ENCODE peak calls at places on chromosomes 6 and 20, in four cellular contexts. T, R, C and O are unnamed samples.

GRCh38 chr6:15536201-15536955 is 126.5 kb downstream of the DTNBP1 start:
- DNase-seq in T (no peak), R (no peak), C (no peak), O (no peak)

GRCh38 chr6:139765825-139766285 is 391.4 kb upstream of the CITED2 start:
- DNase-seq in T (peak), R (peak), C (no peak), O (no peak)

GRCh38 chr20:20366896-20367680 is 816 bp upstream of the INSM1 start:
- DNase-seq in T (no peak), R (no peak), C (no peak), O (no peak)

GRCh38 chr6:74170118-74170517 is 474.1 kb downstream of the CD109 start:
- DNase-seq in T (peak), R (no peak), C (no peak), O (no peak)

GRCh38 chr20:49675368-49676151 is 38.1 kb downstream of the B4GALT5 start:
- DNase-seq in T (no peak), R (peak), C (peak), O (peak)

GRCh38 chr20:51610761-51611624 is 68.5 kb upstream of the NFATC2 start:
- DNase-seq in T (no peak), R (no peak), C (no peak), O (no peak)

GRCh38 chr20:21157006-21157405 is 31.1 kb downstream of the KIZ start:
- DNase-seq in T (no peak), R (no peak), C (no peak), O (no peak)

GRCh38 chr6:53845290-53846073 is 50.7 kb downstream of the LRRC1 start:
- DNase-seq in T (no peak), R (no peak), C (no peak), O (no peak)

GRCh38 chr6:133553652-133554051 is 312.5 kb downstream of the EYA4 start:
- DNase-seq in T (peak), R (no peak), C (peak), O (no peak)

GRCh38 chr20:59566631-59567524 is 37.5 kb upstream of the PHACTR3 start:
- DNase-seq in T (no peak), R (no peak), C (no peak), O (no peak)

GRCh38 chr6:135465307-135465706 is 32.2 kb downstream of the AHI1 start:
- DNase-seq in T (no peak), R (no peak), C (no peak), O (no peak)

GRCh38 chr6:136526196-136526930 is 23.9 kb downstream of the MAP7 start:
- DNase-seq in T (peak), R (peak), C (no peak), O (no peak)

GRCh38 chr20:41095110-41095969 is 42.0 kb upstream of the PLCG1 start:
- DNase-seq in T (peak), R (peak), C (peak), O (no peak)

GRCh38 chr6:168239374-168239773 is 80.2 kb downstream of the DACT2 start:
- DNase-seq in T (no peak), R (no peak), C (no peak), O (no peak)

GRCh38 chr20:60055740-60056139 is 97.5 kb downstream of the CDH26 start:
- DNase-seq in T (no peak), R (no peak), C (no peak), O (peak)

GRCh38 chr6:17389274-17389847 is 4.0 kb upstream of the CAP2 start:
- DNase-seq in T (peak), R (no peak), C (no peak), O (no peak)

GRCh38 chr6:42901538-42901957 is 14.3 kb upstream of the PTCRA start:
- DNase-seq in T (peak), R (peak), C (peak), O (peak)

GRCh38 chr20:11195169-11195568 is 521.4 kb upstream of the JAG1 start:
- DNase-seq in T (no peak), R (no peak), C (no peak), O (no peak)

GRCh38 chr6:10309826-10310405 is 105.0 kb downstream of the TFAP2A start:
- DNase-seq in T (no peak), R (no peak), C (no peak), O (no peak)

GRCh38 chr20:1894471-1894950 is 696 bp upstream of the SIRPA start:
- DNase-seq in T (peak), R (peak), C (peak), O (no peak)

GRCh38 chr6:134725590-134725989 is 224.3 kb downstream of the ALDH8A1 start:
- DNase-seq in T (no peak), R (no peak), C (no peak), O (no peak)

GRCh38 chr6:16236009-16236501 is 2.3 kb upstream of the GMPR start:
- DNase-seq in T (no peak), R (no peak), C (no peak), O (no peak)

GRCh38 chr6:142218441-142218840 is 71.4 kb downstream of the VTA1 start:
- DNase-seq in T (peak), R (no peak), C (no peak), O (no peak)

GRCh38 chr6:124999105-124999764 is 37.0 kb downstream of the RNF217 start:
- DNase-seq in T (no peak), R (no peak), C (no peak), O (no peak)

DNA sequence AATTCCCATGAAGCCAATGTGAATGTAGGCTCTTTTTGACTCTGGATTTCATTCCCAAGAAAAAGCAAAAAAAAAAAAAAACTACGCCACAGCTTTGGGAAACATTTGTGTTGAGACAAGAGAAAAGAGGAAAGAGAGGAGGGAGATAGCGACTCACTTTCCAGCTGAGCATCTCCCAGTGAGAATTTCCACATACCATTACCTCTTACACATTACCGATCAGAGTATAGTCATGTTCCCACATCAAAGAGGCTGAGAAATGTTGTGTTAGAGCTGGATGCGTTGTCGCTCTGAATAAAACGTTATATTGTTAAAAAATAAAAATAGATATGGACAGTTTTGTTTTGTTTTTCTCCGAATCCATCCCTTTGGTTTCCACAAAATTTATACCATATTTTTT is 1019.3 kb upstream of the ADGRB3 start:
- DNase-seq in T (peak), R (no peak), C (no peak), O (no peak)
- TF ChIP-seq BHLHE40 in T (no peak), R (no peak), C (no peak), O (no peak)

DNA sequence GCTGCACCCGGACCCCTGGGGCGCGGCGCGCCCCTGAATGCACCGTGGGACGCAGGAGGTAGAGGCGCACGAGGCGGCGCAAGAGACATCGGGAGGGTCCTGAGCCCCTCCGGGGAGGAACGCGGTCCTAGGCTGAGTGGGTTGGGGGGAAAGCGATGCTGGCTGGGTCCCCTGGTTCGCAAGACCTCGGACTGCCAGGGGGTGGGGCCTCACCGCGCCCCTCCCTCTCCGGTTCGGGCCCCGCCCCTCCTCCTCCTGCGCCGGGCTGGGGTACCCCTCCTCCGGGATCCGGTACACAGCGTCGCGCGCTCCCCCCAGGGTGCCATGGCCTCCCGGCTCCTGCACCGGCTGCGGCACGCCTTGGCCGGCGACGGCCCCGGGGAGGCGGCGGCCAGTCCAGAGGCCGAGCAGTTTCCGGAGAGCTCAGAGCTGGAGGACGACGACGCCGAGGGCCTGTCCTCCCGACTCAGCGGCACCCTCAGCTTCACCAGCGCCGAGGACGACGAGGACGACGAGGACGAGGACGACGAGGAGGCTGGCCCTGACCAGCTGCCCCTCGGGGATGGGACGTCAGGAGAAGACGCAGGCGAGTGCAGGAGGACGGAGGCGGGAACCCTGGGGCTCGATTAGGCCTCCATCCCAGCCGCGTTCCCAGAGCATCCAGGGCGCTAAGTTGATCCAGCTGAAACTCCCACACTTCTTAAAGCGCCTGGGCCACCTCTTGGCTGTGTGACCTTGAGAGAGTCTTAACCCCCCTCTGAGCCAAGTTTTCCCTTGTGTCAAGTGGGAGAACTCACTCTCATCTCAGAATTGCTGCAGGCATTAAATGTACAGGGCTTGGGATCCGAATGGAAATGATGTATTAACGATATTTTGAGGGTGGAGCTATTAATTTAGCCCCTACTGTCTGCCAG is 541 bp downstream of the SNX21 start:
- DNase-seq in T (peak), R (peak), C (peak), O (no peak)
- H3K4me3 ChIP-seq in T (peak), R (peak), C (peak), O (peak)

DNA sequence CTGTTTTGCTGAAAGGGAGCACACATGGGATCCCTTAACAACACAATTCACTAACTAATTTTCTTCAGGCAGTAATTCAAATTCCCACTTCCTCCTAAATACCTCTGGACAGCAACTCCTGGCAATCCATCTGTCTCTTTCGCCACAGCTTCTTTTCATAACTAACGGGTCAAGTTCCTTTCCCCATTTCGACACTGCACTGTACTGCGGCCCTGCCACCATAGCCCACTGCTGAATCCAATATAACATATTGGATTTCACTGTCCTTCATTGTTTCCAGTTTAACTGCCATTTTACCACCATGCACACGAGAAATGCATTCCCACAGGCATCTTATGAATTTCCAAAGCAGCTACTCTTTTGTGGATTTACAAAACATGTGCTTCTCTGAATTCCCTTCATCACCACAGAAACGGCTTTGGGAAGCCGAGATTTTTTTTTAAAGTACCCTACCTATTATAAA is 1.4 kb downstream of the NUDT3 start:
- DNase-seq in T (peak), R (peak), C (no peak), O (no peak)
- TF ChIP-seq RCOR1 in T (no peak), R (no peak), C (no peak), O (no peak)

GRCh38 chr6:149033454-149034241 is 283.9 kb upstream of the TAB2 start:
- DNase-seq in T (no peak), R (no peak), C (no peak), O (peak)

GRCh38 chr6:149031545-149032317 is 284.9 kb downstream of the UST start:
- DNase-seq in T (peak), R (peak), C (no peak), O (no peak)

GRCh38 chr6:149032318-149032598 is 285.3 kb upstream of the TAB2 start:
- DNase-seq in T (no peak), R (no peak), C (no peak), O (no peak)

GRCh38 chr6:149035806-149036205 is 281.7 kb upstream of the TAB2 start:
- DNase-seq in T (no peak), R (no peak), C (no peak), O (no peak)

GRCh38 chr6:149032599-149033405 is 284.7 kb upstream of the TAB2 start:
- DNase-seq in T (peak), R (peak), C (no peak), O (peak)
- TF ChIP-seq BHLHE40 in T (no peak), R (no peak), C (no peak), O (peak)

DNA sequence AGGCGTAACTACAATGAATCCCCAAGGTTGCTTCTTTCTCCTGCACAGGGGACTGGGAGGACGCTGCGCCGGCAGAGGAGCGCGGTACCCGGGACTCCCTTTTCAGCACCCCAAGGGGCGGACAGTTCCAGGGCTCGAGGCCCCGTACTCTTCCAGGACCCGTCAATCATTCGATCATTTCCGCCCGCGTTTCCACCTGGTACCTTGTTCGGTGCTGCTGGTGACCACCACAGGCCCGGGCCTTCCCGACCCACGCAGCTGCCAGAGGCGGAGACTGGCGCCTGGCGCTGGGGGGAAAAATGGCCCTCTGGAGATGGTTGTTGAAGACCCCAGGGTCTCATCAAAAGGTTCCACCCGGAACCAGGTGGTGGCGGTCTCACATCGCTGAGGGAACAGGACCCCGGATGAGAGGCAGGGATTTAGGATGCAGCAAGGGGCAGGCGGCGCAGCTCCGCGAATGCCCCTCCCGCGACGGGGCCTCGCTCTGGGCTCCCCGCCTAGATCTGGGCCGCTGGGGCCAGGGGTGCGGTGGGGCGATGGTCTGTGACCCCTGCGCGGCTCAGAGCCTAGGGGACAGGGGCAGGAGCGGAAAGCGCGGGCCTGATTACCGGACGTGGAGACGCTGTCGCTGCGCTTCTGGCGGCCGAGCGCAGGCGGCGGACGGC is 744 bp downstream of the VSX1 start:
- DNase-seq in T (no peak), R (no peak), C (no peak), O (no peak)
- H3K4me3 ChIP-seq in T (no peak), R (peak), C (no peak), O (no peak)

GRCh38 chr6:44073612-44074382 is 53.5 kb downstream of the MRPL14 start:
- DNase-seq in T (no peak), R (no peak), C (peak), O (no peak)

GRCh38 chr6:44072959-44073611 is 54.2 kb downstream of the MRPL14 start:
- DNase-seq in T (peak), R (peak), C (peak), O (no peak)

GRCh38 chr6:44074383-44075136 is 52.7 kb downstream of the MRPL14 start:
- DNase-seq in T (peak), R (peak), C (peak), O (peak)

GRCh38 chr6:44071670-44072451 is 55.4 kb downstream of the MRPL14 start:
- DNase-seq in T (peak), R (no peak), C (no peak), O (no peak)

GRCh38 chr6:44072452-44072958 is 54.7 kb downstream of the MRPL14 start:
- DNase-seq in T (no peak), R (no peak), C (no peak), O (no peak)
- TF ChIP-seq RCOR1 in T (no peak), R (no peak), C (no peak), O (no peak)

DNA sequence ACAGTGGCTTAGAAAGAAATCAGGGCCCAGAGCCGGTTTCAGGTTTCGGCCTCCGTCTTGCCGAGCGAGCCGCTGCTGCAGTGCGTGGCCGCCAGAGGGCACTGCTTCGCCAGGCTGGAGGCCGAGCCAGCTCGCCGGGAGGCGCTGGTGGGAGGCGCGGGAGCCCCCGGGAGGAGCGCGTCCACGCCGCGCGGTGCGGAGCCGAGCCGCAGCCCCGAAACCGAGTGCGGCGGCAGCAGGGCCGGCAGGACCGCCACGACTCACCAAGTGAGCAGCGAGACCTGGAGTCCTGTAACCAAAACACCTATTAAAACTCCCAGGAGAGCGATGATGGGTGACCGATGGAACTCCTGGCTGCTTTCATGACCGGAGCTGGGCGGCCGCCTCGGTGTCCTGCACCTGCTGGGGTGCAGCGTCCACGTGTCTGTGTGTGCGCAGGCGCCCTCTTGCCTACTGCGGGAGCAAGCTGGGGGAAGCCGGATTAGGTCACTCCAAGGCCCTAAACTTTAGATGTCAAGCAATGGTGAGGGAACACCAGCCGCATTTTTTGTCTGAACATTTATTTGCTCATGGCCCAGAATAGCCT is 186.9 kb upstream of the UST start:
- DNase-seq in T (peak), R (peak), C (peak), O (no peak)
- TF ChIP-seq BHLHE40 in T (no peak), R (no peak), C (no peak), O (no peak)

DNA sequence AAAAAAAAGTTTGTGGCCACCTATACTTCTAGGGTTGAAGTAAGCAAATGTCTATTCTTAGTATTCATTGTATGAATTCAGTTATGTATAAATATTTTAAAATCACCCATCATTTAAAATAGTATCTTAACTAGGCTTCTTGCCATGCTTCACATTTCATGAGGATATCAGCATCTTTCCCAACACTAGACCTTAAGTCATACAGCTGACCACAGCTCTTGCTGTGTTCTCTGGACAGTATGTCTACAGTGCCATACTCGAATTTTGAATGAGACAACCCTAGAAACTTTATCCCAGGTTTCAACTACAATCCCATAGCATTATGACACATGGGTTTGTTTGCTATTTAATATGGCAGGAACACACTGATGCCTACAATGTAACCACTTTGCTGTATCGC is 5.2 kb downstream of the TXNDC5 start:
- DNase-seq in T (peak), R (no peak), C (no peak), O (no peak)
- H3K4me3 ChIP-seq in T (no peak), R (no peak), C (no peak), O (no peak)